ENCODE peak calls at places on chromosomes 6 and 20, in ten cellular contexts. S is NCI-H1048; R is nephron progenitor cell; G is stimulated activated naive CD8-positive, alpha-beta T cell treated with anti-CD3 and anti-CD28 coated beads, Interleukin-15, amount 100 ng/mL, for 72 hours; I is stimulated activated CD4-positive, alpha-beta T cell treated with anti-CD3 and anti-CD28 coated beads, Interleukin-15, amount 100 ng/mL, for 1 hour; P is NCI-H2081; K is glutamatergic neuron; A is progenitor cell of endocrine pancreas; B is activated T-cell treated with anti-CD3 and anti-CD28 coated beads for 1 hour; N is stimulated activated effector memory CD8-positive, alpha-beta T cell treated with anti-CD3 and anti-CD28 coated beads, Interleukin-12 subunit alpha, Interleukin-12 subunit beta, amount 100 ng/mL, for 72 hours. Q is an unnamed sample.

GRCh38 chr6:12605888-12606345 is 110.7 kb upstream of the PHACTR1 start:
- DNase-seq in S (peak; percentile 54), R (peak; percentile 51), G (peak; percentile 37), I (no peak), P (peak; percentile 69), K (peak; percentile 33), A (peak; percentile 28), B (peak; percentile 3), N (peak; percentile 10), Q (peak; percentile 40)

GRCh38 chr6:100267721-100268123 is 197.0 kb downstream of the SIM1 start:
- DNase-seq in S (no peak), R (no peak), G (no peak), I (no peak), P (no peak), K (no peak), A (no peak), B (no peak), N (no peak), Q (no peak)

GRCh38 chr6:114039835-114040234 is 68.9 kb upstream of the HDAC2 start:
- DNase-seq in S (no peak), R (no peak), G (no peak), I (no peak), P (no peak), K (no peak), A (no peak), B (no peak), N (no peak), Q (no peak)

GRCh38 chr20:57400262-57400701 is 9.1 kb downstream of the RBM38 start:
- DNase-seq in S (no peak), R (no peak), G (no peak), I (no peak), P (no peak), K (no peak), A (no peak), B (no peak), N (no peak), Q (no peak)

GRCh38 chr6:106903299-106903698 is 71.2 kb downstream of the CD24 start:
- DNase-seq in S (no peak), R (no peak), G (no peak), I (no peak), P (no peak), K (no peak), A (no peak), B (no peak), N (no peak), Q (no peak)

GRCh38 chr6:163513570-163514166 is 99.2 kb downstream of the QKI start:
- DNase-seq in S (no peak), R (no peak), G (no peak), I (no peak), P (no peak), K (no peak), A (no peak), B (no peak), N (no peak), Q (no peak)

GRCh38 chr6:33445020-33445676 is 9.2 kb upstream of the ZBTB9 start:
- DNase-seq in S (no peak), R (no peak), G (no peak), I (no peak), P (no peak), K (no peak), A (no peak), B (no peak), N (no peak), Q (no peak)

GRCh38 chr6:132865364-132865763 is 51.0 kb downstream of the RPS12 start:
- DNase-seq in S (no peak), R (no peak), G (peak; percentile 17), I (no peak), P (no peak), K (no peak), A (no peak), B (no peak), N (no peak), Q (no peak)

GRCh38 chr6:112571486-112571885 is 224.4 kb downstream of the RFPL4B start:
- DNase-seq in S (no peak), R (no peak), G (no peak), I (no peak), P (no peak), K (no peak), A (no peak), B (no peak), N (no peak), Q (peak; percentile 42)

GRCh38 chr20:47660602-47660905 is 124.7 kb downstream of the SULF2 start:
- DNase-seq in S (no peak), R (no peak), G (no peak), I (no peak), P (no peak), K (no peak), A (no peak), B (no peak), N (no peak), Q (no peak)

GRCh38 chr20:47306755-47307370 is 49.6 kb downstream of the ZMYND8 start:
- DNase-seq in S (no peak), R (no peak), G (no peak), I (no peak), P (no peak), K (no peak), A (no peak), B (no peak), N (no peak), Q (no peak)

GRCh38 chr6:68238097-68238597 is 396.9 kb upstream of the ADGRB3 start:
- DNase-seq in S (no peak), R (no peak), G (no peak), I (no peak), P (no peak), K (no peak), A (no peak), B (no peak), N (no peak), Q (no peak)

Q was measured in head of caudate nucleus.